ENCODE peak calls at places on chromosomes 3 and 15, in seven cellular contexts. E is stomach, U is H1, R is GM12892, O is sigmoid colon, P is breast epithelium, X is GM23338. S is an unnamed sample.

GRCh38 chr15:77291107-77291506 is 128.8 kb downstream of the PEAK1 start:
- DNase-seq in E (no peak), U (no peak), O (no peak), R (no peak), X (no peak), P (no peak), S (no peak)

GRCh38 chr3:54577313-54577712 is 350.5 kb downstream of the LRTM1 start:
- DNase-seq in X (no peak), P (no peak), R (no peak), U (no peak), O (no peak), E (no peak), S (no peak)

GRCh38 chr3:43914269-43914668 is 223.5 kb downstream of the ABHD5 start:
- DNase-seq in O (no peak), U (no peak), P (no peak), X (no peak), E (no peak), R (no peak), S (no peak)

GRCh38 chr15:39407116-39407515 is 173.8 kb upstream of the THBS1 start:
- DNase-seq in E (no peak), O (no peak), P (no peak), R (no peak), U (no peak), X (no peak), S (no peak)

GRCh38 chr3:70973558-70973957 is 610.0 kb downstream of the FOXP1 start:
- DNase-seq in X (no peak), E (no peak), U (no peak), R (no peak), P (no peak), O (no peak), S (no peak)

GRCh38 chr3:184336484-184337230 is 743 bp upstream of the FAM131A start:
- DNase-seq in U (peak; percentile 54), P (no peak), R (no peak), X (peak; percentile 83), E (peak; percentile 55), O (peak; percentile 74), S (no peak)

GRCh38 chr15:78914027-78914764 is 30.6 kb downstream of the CTSH start:
- DNase-seq in U (no peak), X (peak; percentile 70), R (no peak), E (peak; percentile 51), P (no peak), O (peak; percentile 91), S (no peak)

GRCh38 chr15:92521624-92522008 is 127.9 kb downstream of the ST8SIA2 start:
- DNase-seq in E (peak; percentile 85), X (peak; percentile 88), R (peak; percentile 15), U (peak; percentile 70), O (peak; percentile 89), P (peak; percentile 75), S (peak; percentile 48)

GRCh38 chr3:140050977-140051957 is 116.3 kb downstream of the CLSTN2 start:
- DNase-seq in R (no peak), P (no peak), E (no peak), U (peak; percentile 57), O (no peak), X (peak; percentile 60), S (no peak)

GRCh38 chr3:159620873-159621272 is 367.8 kb upstream of the IL12A start:
- DNase-seq in E (no peak), O (no peak), R (no peak), U (no peak), X (no peak), P (no peak), S (no peak)

GRCh38 chr3:37099469-37099868 is 74.9 kb downstream of the LRRFIP2 start:
- DNase-seq in O (no peak), X (no peak), E (no peak), P (no peak), U (no peak), R (no peak), S (no peak)

GRCh38 chr3:37098884-37099283 is 75.5 kb downstream of the LRRFIP2 start:
- DNase-seq in E (no peak), U (no peak), P (no peak), R (no peak), O (no peak), X (no peak), S (no peak)

GRCh38 chr3:37107846-37108245 is 66.5 kb downstream of the LRRFIP2 start:
- DNase-seq in E (no peak), O (no peak), R (no peak), X (no peak), P (no peak), U (no peak), S (no peak)

GRCh38 chr3:37100411-37100810 is 74.0 kb downstream of the LRRFIP2 start:
- DNase-seq in X (no peak), U (no peak), R (no peak), O (no peak), P (no peak), E (no peak), S (no peak)

DNA sequence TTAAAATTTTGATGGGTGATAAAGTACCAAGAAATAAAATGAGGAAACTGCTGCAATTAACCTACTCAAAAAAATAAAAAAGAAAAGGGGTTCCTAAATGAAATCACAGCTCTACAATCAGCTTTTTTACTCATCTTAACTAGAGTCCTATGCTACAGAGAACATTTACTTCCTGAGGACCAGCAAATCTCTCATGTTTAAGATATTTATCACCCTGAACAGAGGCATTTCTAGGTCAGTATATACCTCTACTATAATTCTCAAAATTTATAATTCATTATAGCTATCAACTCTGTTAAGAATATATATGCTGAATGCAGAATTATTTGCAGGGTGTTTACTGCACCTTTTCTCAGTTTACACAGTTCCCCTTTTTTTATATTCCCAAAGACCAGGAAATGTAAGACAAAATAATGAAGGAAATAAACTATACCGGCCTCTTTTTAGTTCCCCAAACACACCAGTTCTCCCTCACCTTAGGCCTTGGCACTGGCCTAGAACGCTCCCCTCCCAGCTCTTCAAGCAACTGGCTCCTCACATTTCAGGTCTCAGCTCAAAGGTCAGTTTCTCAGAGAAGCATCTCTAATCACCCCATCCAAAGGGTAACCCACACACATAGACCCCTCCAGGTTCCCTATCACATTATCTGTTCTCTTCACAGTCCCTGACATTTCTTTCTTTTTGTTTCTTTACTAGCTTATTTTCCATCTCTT is 71.1 kb downstream of the LRRFIP2 start:
- DNase-seq in X (peak; percentile 9), E (no peak), U (no peak), O (no peak), P (no peak), R (no peak), S (no peak)
- TF ChIP-seq POLR2AphosphoS5 in X (no peak), E (no peak), U (no peak), O (no peak), P (no peak), R (no peak), S (no peak)

GRCh38 chr15:98504998-98505397 is 143.3 kb upstream of the IGF1R start:
- DNase-seq in O (no peak), R (no peak), X (no peak), P (no peak), E (no peak), U (peak; percentile 26), S (no peak)

GRCh38 chr15:98501632-98502031 is 146.7 kb upstream of the IGF1R start:
- DNase-seq in R (no peak), U (no peak), X (no peak), P (no peak), O (no peak), E (no peak), S (no peak)

GRCh38 chr15:98506172-98506571 is 142.2 kb upstream of the IGF1R start:
- DNase-seq in O (no peak), E (no peak), P (no peak), U (no peak), X (no peak), R (no peak), S (no peak)

GRCh38 chr15:98505611-98506031 is 142.7 kb upstream of the IGF1R start:
- DNase-seq in X (no peak), R (no peak), E (no peak), U (peak; percentile 24), P (no peak), O (peak; percentile 77), S (no peak)

DNA sequence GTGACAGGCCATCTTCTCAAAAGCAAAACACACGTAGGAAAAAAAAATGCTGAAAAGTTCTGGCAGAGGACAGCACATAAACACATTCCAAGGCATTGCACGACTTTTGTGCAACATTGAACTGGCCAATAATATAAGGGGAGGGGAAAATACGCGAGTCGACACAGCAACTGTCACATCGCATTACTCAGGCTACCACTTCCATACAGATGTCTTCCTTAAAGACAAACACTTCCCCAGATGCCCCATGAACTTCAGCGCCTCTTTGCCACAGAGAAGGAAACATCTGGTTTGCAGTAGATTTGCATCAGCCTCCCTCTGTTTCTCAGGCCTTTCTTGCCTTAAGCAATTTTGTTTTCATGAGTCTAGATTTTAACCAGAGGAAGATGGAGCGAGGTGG is 144.4 kb upstream of the IGF1R start:
- DNase-seq in E (no peak), R (no peak), X (no peak), U (no peak), O (no peak), P (no peak), S (peak; percentile 39)
- TF ChIP-seq POLR2AphosphoS5 in E (no peak), R (no peak), X (no peak), U (no peak), O (peak; percentile 30), P (peak; percentile 23), S (no peak)

GRCh38 chr3:156551746-156552145 is 3.2 kb downstream of the SSR3 start:
- DNase-seq in E (no peak), U (no peak), O (no peak), X (no peak), R (no peak), P (no peak), S (no peak)
- TF ChIP-seq POLR2AphosphoS5 in E (no peak), U (no peak), O (no peak), X (no peak), R (no peak), P (no peak), S (no peak)

GRCh38 chr3:143002727-143003126 is 1.4 kb downstream of the U2SURP start:
- DNase-seq in R (no peak), E (no peak), X (no peak), P (no peak), U (no peak), O (no peak), S (no peak)

GRCh38 chr3:143000525-143000924 is 845 bp upstream of the U2SURP start:
- DNase-seq in U (no peak), P (no peak), X (peak; percentile 18), O (no peak), E (no peak), R (no peak), S (no peak)

GRCh38 chr3:143001034-143001368 is 369 bp upstream of the U2SURP start:
- DNase-seq in P (peak; percentile 58), O (no peak), U (no peak), E (no peak), R (peak; percentile 58), X (no peak), S (no peak)

GRCh38 chr3:143001369-143002082 is at the start of gene U2SURP:
- DNase-seq in R (peak; percentile 86), O (peak; percentile 98), P (peak; percentile 93), U (peak; percentile 86), E (peak; percentile 95), X (peak; percentile 100), S (peak; percentile 94)

DNA sequence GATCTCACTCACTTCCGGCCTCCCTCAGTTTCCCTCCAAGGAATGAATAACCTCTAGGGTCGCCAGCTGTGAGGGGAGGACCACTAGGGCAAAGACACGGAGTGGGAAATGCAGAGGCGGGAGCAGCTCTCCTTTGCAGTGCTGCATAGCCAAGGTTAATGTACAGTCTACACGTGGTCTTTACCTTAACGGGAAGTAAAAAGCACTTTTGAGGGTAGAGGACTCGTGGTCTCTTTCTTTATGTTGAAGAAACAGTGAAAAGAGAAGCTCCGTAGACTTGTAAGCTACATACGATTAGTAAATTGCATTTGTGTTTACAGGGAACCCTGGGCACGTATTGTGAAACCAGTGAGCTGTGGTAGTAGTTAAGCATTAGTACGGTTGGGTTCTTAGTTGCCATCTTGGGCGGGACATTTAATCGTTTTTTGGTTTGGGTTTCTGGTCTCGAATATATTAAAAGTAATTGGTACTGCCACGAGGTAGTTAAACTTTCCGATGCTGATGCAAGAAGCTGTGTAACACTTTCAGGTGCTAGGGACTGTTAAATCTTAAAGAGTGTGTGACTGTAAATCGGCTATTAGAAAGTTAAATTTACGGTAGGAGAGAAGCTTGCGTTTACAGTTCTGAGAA is 828 bp downstream of the U2SURP start:
- DNase-seq in E (no peak), X (peak; percentile 21), O (no peak), U (no peak), P (no peak), R (no peak), S (no peak)
- TF ChIP-seq POLR2AphosphoS5 in E (no peak), X (no peak), O (no peak), U (no peak), P (no peak), R (peak; percentile 24), S (no peak)

S was measured in SK-N-MC.